ENCODE peak calls at places on chromosomes 4 and X, in four cellular contexts. One of them, this sample, is unnamed.

GRCh38 chr4:175560628-175561027 is 251.4 kb downstream of the GPM6A start:
- DNase-seq in GF-D8: no peak
- DNase-seq in activated CD8-positive, alpha-beta T cell treated with anti-CD3 and anti-CD28 coated beads, Interleukin-2, amount 10 ng/mL, durations not matched to agents 7 days and 5 days: no peak
- DNase-seq in NCI-H1436: no peak
- DNase-seq in this sample: peak

GRCh38 chr4:181061787-181062186 is 1181.4 kb upstream of the TENM3 start:
- DNase-seq in GF-D8: no peak
- DNase-seq in activated CD8-positive, alpha-beta T cell treated with anti-CD3 and anti-CD28 coated beads, Interleukin-2, amount 10 ng/mL, durations not matched to agents 7 days and 5 days: no peak
- DNase-seq in NCI-H1436: no peak
- DNase-seq in this sample: no peak

GRCh38 chr4:87559090-87559837 is 30.1 kb upstream of the SPARCL1 start:
- DNase-seq in GF-D8: no peak
- DNase-seq in activated CD8-positive, alpha-beta T cell treated with anti-CD3 and anti-CD28 coated beads, Interleukin-2, amount 10 ng/mL, durations not matched to agents 7 days and 5 days: peak
- DNase-seq in NCI-H1436: peak
- DNase-seq in this sample: peak

GRCh38 chr4:38757945-38758344 is 24.8 kb downstream of the TLR10 start:
- DNase-seq in GF-D8: no peak
- DNase-seq in activated CD8-positive, alpha-beta T cell treated with anti-CD3 and anti-CD28 coated beads, Interleukin-2, amount 10 ng/mL, durations not matched to agents 7 days and 5 days: no peak
- DNase-seq in NCI-H1436: no peak
- DNase-seq in this sample: no peak

GRCh38 chr4:7546809-7547367 is 112.2 kb upstream of the PSAPL1 start:
- DNase-seq in GF-D8: no peak
- DNase-seq in activated CD8-positive, alpha-beta T cell treated with anti-CD3 and anti-CD28 coated beads, Interleukin-2, amount 10 ng/mL, durations not matched to agents 7 days and 5 days: no peak
- DNase-seq in NCI-H1436: no peak
- DNase-seq in this sample: no peak

GRCh38 chrX:3320471-3321046 is 25.9 kb downstream of the MXRA5 start:
- DNase-seq in GF-D8: no peak
- DNase-seq in activated CD8-positive, alpha-beta T cell treated with anti-CD3 and anti-CD28 coated beads, Interleukin-2, amount 10 ng/mL, durations not matched to agents 7 days and 5 days: no peak
- DNase-seq in NCI-H1436: no peak
- DNase-seq in this sample: no peak

GRCh38 chr4:125728568-125728967 is 413.8 kb downstream of the FAT4 start:
- DNase-seq in GF-D8: no peak
- DNase-seq in activated CD8-positive, alpha-beta T cell treated with anti-CD3 and anti-CD28 coated beads, Interleukin-2, amount 10 ng/mL, durations not matched to agents 7 days and 5 days: no peak
- DNase-seq in NCI-H1436: no peak
- DNase-seq in this sample: no peak

GRCh38 chr4:127196656-127197352 is 436.0 kb upstream of the INTU start:
- DNase-seq in GF-D8: no peak
- DNase-seq in activated CD8-positive, alpha-beta T cell treated with anti-CD3 and anti-CD28 coated beads, Interleukin-2, amount 10 ng/mL, durations not matched to agents 7 days and 5 days: no peak
- DNase-seq in NCI-H1436: no peak
- DNase-seq in this sample: no peak

GRCh38 chr4:166066936-166067335 is 193.9 kb downstream of the TLL1 start:
- DNase-seq in GF-D8: no peak
- DNase-seq in activated CD8-positive, alpha-beta T cell treated with anti-CD3 and anti-CD28 coated beads, Interleukin-2, amount 10 ng/mL, durations not matched to agents 7 days and 5 days: no peak
- DNase-seq in NCI-H1436: no peak
- DNase-seq in this sample: no peak

GRCh38 chr4:127732623-127733199 is 2.5 kb downstream of the SLC25A31 start:
- DNase-seq in GF-D8: no peak
- DNase-seq in activated CD8-positive, alpha-beta T cell treated with anti-CD3 and anti-CD28 coated beads, Interleukin-2, amount 10 ng/mL, durations not matched to agents 7 days and 5 days: no peak
- DNase-seq in NCI-H1436: peak
- DNase-seq in this sample: peak

GRCh38 chr4:38819569-38819968 is 15.0 kb upstream of the TLR1 start:
- DNase-seq in GF-D8: no peak
- DNase-seq in activated CD8-positive, alpha-beta T cell treated with anti-CD3 and anti-CD28 coated beads, Interleukin-2, amount 10 ng/mL, durations not matched to agents 7 days and 5 days: no peak
- DNase-seq in NCI-H1436: no peak
- DNase-seq in this sample: no peak

GRCh38 chr4:170339522-170339921 is 249.8 kb upstream of the AADAT start:
- DNase-seq in GF-D8: no peak
- DNase-seq in activated CD8-positive, alpha-beta T cell treated with anti-CD3 and anti-CD28 coated beads, Interleukin-2, amount 10 ng/mL, durations not matched to agents 7 days and 5 days: no peak
- DNase-seq in NCI-H1436: no peak
- DNase-seq in this sample: no peak

GRCh38 chr4:88018471-88018870 is 11.0 kb downstream of the PKD2 start:
- DNase-seq in GF-D8: peak
- DNase-seq in activated CD8-positive, alpha-beta T cell treated with anti-CD3 and anti-CD28 coated beads, Interleukin-2, amount 10 ng/mL, durations not matched to agents 7 days and 5 days: no peak
- DNase-seq in NCI-H1436: no peak
- DNase-seq in this sample: no peak

GRCh38 chr4:10611673-10612072 is 72.9 kb downstream of the CLNK start:
- DNase-seq in GF-D8: no peak
- DNase-seq in activated CD8-positive, alpha-beta T cell treated with anti-CD3 and anti-CD28 coated beads, Interleukin-2, amount 10 ng/mL, durations not matched to agents 7 days and 5 days: no peak
- DNase-seq in NCI-H1436: no peak
- DNase-seq in this sample: no peak

GRCh38 chr4:182823576-182823975 is 93.6 kb downstream of the DCTD start:
- DNase-seq in GF-D8: no peak
- DNase-seq in activated CD8-positive, alpha-beta T cell treated with anti-CD3 and anti-CD28 coated beads, Interleukin-2, amount 10 ng/mL, durations not matched to agents 7 days and 5 days: no peak
- DNase-seq in NCI-H1436: no peak
- DNase-seq in this sample: no peak

GRCh38 chr4:128635939-128636551 is 173.5 kb upstream of the JADE1 start:
- DNase-seq in GF-D8: no peak
- DNase-seq in activated CD8-positive, alpha-beta T cell treated with anti-CD3 and anti-CD28 coated beads, Interleukin-2, amount 10 ng/mL, durations not matched to agents 7 days and 5 days: no peak
- DNase-seq in NCI-H1436: peak
- DNase-seq in this sample: peak

GRCh38 chrX:48578661-48579128 is 4.4 kb downstream of the RBM3 start:
- DNase-seq in GF-D8: no peak
- DNase-seq in activated CD8-positive, alpha-beta T cell treated with anti-CD3 and anti-CD28 coated beads, Interleukin-2, amount 10 ng/mL, durations not matched to agents 7 days and 5 days: no peak
- DNase-seq in NCI-H1436: no peak
- DNase-seq in this sample: no peak

GRCh38 chr4:6909970-6910339 is 329 bp downstream of the TBC1D14 start:
- DNase-seq in GF-D8: no peak
- DNase-seq in activated CD8-positive, alpha-beta T cell treated with anti-CD3 and anti-CD28 coated beads, Interleukin-2, amount 10 ng/mL, durations not matched to agents 7 days and 5 days: no peak
- DNase-seq in NCI-H1436: no peak
- DNase-seq in this sample: no peak

GRCh38 chr4:7212101-7212674 is 19.9 kb downstream of the SORCS2 start:
- DNase-seq in GF-D8: no peak
- DNase-seq in activated CD8-positive, alpha-beta T cell treated with anti-CD3 and anti-CD28 coated beads, Interleukin-2, amount 10 ng/mL, durations not matched to agents 7 days and 5 days: no peak
- DNase-seq in NCI-H1436: no peak
- DNase-seq in this sample: no peak

GRCh38 chr4:7661066-7661748 is 226.5 kb upstream of the PSAPL1 start:
- DNase-seq in GF-D8: no peak
- DNase-seq in activated CD8-positive, alpha-beta T cell treated with anti-CD3 and anti-CD28 coated beads, Interleukin-2, amount 10 ng/mL, durations not matched to agents 7 days and 5 days: no peak
- DNase-seq in NCI-H1436: no peak
- DNase-seq in this sample: no peak

GRCh38 chrX:46791927-46792825 is 33.3 kb upstream of the SLC9A7 start:
- DNase-seq in GF-D8: peak
- DNase-seq in activated CD8-positive, alpha-beta T cell treated with anti-CD3 and anti-CD28 coated beads, Interleukin-2, amount 10 ng/mL, durations not matched to agents 7 days and 5 days: no peak
- DNase-seq in NCI-H1436: no peak
- DNase-seq in this sample: peak

GRCh38 chr4:145234086-145234694 is 53.8 kb upstream of the OTUD4 start:
- DNase-seq in GF-D8: peak
- DNase-seq in activated CD8-positive, alpha-beta T cell treated with anti-CD3 and anti-CD28 coated beads, Interleukin-2, amount 10 ng/mL, durations not matched to agents 7 days and 5 days: peak
- DNase-seq in NCI-H1436: peak
- DNase-seq in this sample: no peak

GRCh38 chrX:114797494-114797893 is 213.6 kb downstream of the HTR2C start:
- DNase-seq in GF-D8: no peak
- DNase-seq in activated CD8-positive, alpha-beta T cell treated with anti-CD3 and anti-CD28 coated beads, Interleukin-2, amount 10 ng/mL, durations not matched to agents 7 days and 5 days: no peak
- DNase-seq in NCI-H1436: no peak
- DNase-seq in this sample: no peak

GRCh38 chrX:113059714-113060113 is 219.1 kb upstream of the AMOT start:
- DNase-seq in GF-D8: no peak
- DNase-seq in activated CD8-positive, alpha-beta T cell treated with anti-CD3 and anti-CD28 coated beads, Interleukin-2, amount 10 ng/mL, durations not matched to agents 7 days and 5 days: no peak
- DNase-seq in NCI-H1436: no peak
- DNase-seq in this sample: no peak

GRCh38 chrX:153576961-153577360 is 22.0 kb downstream of the CCNQ start:
- DNase-seq in GF-D8: no peak
- DNase-seq in activated CD8-positive, alpha-beta T cell treated with anti-CD3 and anti-CD28 coated beads, Interleukin-2, amount 10 ng/mL, durations not matched to agents 7 days and 5 days: no peak
- DNase-seq in NCI-H1436: no peak
- DNase-seq in this sample: no peak

GRCh38 chr4:181905708-181906107 is 337.5 kb upstream of the TENM3 start:
- DNase-seq in GF-D8: no peak
- DNase-seq in activated CD8-positive, alpha-beta T cell treated with anti-CD3 and anti-CD28 coated beads, Interleukin-2, amount 10 ng/mL, durations not matched to agents 7 days and 5 days: no peak
- DNase-seq in NCI-H1436: no peak
- DNase-seq in this sample: no peak

GRCh38 chr4:122552898-122553297 is 68.0 kb downstream of the IL21 start:
- DNase-seq in GF-D8: no peak
- DNase-seq in activated CD8-positive, alpha-beta T cell treated with anti-CD3 and anti-CD28 coated beads, Interleukin-2, amount 10 ng/mL, durations not matched to agents 7 days and 5 days: no peak
- DNase-seq in NCI-H1436: no peak
- DNase-seq in this sample: no peak